ENCODE peak calls at places on chromosome 2, in six cellular contexts. N is KBM-7, Y is ovary, C is substantia nigra, Z is NCI-H1092 treated with DMSO at 0.1 percent for 48 hours, X is memory B cell. D is an unnamed sample.

GRCh38 chr2:233459426-233459825 is 105.1 kb downstream of the DGKD start:
- DNase-seq in N (no peak), Y (no peak), C (no peak), Z (no peak), X (no peak), D (no peak)

GRCh38 chr2:38533757-38534545 is 68.8 kb downstream of the HNRNPLL start:
- DNase-seq in N (no peak), Y (no peak), C (no peak), Z (no peak), X (no peak), D (no peak)

GRCh38 chr2:127581516-127582490 is 46.3 kb downstream of the MYO7B start:
- DNase-seq in N (no peak), Y (no peak), C (no peak), Z (no peak), X (no peak), D (no peak)

GRCh38 chr2:109637749-109638570 is 23.8 kb downstream of the SOWAHC start:
- DNase-seq in N (no peak), Y (no peak), C (no peak), Z (no peak), X (no peak), D (no peak)

GRCh38 chr2:159249955-159250723 is 36.4 kb downstream of the WDSUB1 start:
- DNase-seq in N (peak; percentile 88), Y (no peak), C (peak; percentile 61), Z (peak; percentile 10), X (no peak), D (peak; percentile 86)

GRCh38 chr2:74881626-74882298 is 47.8 kb downstream of the HK2 start:
- DNase-seq in N (no peak), Y (no peak), C (no peak), Z (no peak), X (no peak), D (no peak)

GRCh38 chr2:237575869-237576862 is 9.8 kb downstream of the PRLH start:
- DNase-seq in N (no peak), Y (peak; percentile 23), C (no peak), Z (no peak), X (no peak), D (no peak)

GRCh38 chr2:177242136-177242987 is 22.2 kb downstream of the NFE2L2 start:
- DNase-seq in N (peak; percentile 54), Y (no peak), C (no peak), Z (no peak), X (no peak), D (peak; percentile 63)

GRCh38 chr2:114252713-114253112 is 189.7 kb upstream of the DPP10 start:
- DNase-seq in N (no peak), Y (no peak), C (no peak), Z (no peak), X (no peak), D (no peak)

GRCh38 chr2:203346624-203347023 is 18.4 kb downstream of the ABI2 start:
- DNase-seq in N (no peak), Y (no peak), C (no peak), Z (no peak), X (no peak), D (no peak)

GRCh38 chr2:109715302-109715937 is 78.7 kb upstream of the RGPD5 start:
- DNase-seq in N (no peak), Y (peak; percentile 13), C (no peak), Z (peak; percentile 37), X (no peak), D (no peak)

GRCh38 chr2:199100326-199101110 is 357.2 kb downstream of the SATB2 start:
- DNase-seq in N (no peak), Y (no peak), C (no peak), Z (peak; percentile 40), X (no peak), D (peak; percentile 70)

GRCh38 chr2:62966995-62967394 is 83.6 kb upstream of the OTX1 start:
- DNase-seq in N (no peak), Y (no peak), C (no peak), Z (no peak), X (no peak), D (no peak)

GRCh38 chr2:69777778-69778089 is 35.8 kb downstream of the ANXA4 start:
- DNase-seq in N (no peak), Y (no peak), C (no peak), Z (no peak), X (no peak), D (no peak)

GRCh38 chr2:104033399-104033798 is 820.5 kb upstream of the POU3F3 start:
- DNase-seq in N (peak; percentile 39), Y (no peak), C (no peak), Z (peak; percentile 15), X (no peak), D (peak; percentile 9)

GRCh38 chr2:46584134-46584533 is 104.8 kb downstream of the TMEM247 start:
- DNase-seq in N (no peak), Y (no peak), C (no peak), Z (no peak), X (no peak), D (no peak)

D was measured in DMS153.